ENCODE peak calls at places on chromosome 13, in nine cellular contexts. L is effector CD4-positive, alpha-beta T cell; Q is Calu3; W is fibroblast of lung; U is GOT3; B is activated CD4-positive, CD25-positive, alpha-beta regulatory T cell; H is T1000; F is NCI-H1105; C is tibial nerve. M is an unnamed sample.

GRCh38 chr13:113029487-113030258 is 60.7 kb downstream of the MCF2L start:
- DNase-seq in Q (peak; percentile 44), U (no peak), F (peak; percentile 41), W (no peak), H (no peak), L (peak; percentile 18), B (peak; percentile 17), C (no peak), M (peak; percentile 57)

GRCh38 chr13:30877335-30877734 is 28.7 kb upstream of the MEDAG start:
- DNase-seq in W (peak; percentile 87), Q (no peak), H (no peak), L (no peak), C (no peak), U (no peak), B (no peak), F (no peak), M (no peak)

GRCh38 chr13:19586904-19587634 is 25.7 kb upstream of the TPTE2 start:
- DNase-seq in Q (no peak), C (no peak), L (peak; percentile 57), B (peak; percentile 41), U (no peak), W (peak; percentile 50), H (no peak), F (no peak), M (peak; percentile 67)

GRCh38 chr13:44350775-44351504 is 22.7 kb upstream of the SERP2 start:
- DNase-seq in L (no peak), U (no peak), H (no peak), W (no peak), F (no peak), C (no peak), Q (no peak), B (no peak), M (no peak)

GRCh38 chr13:24161010-24161775 is 673 bp downstream of the SPATA13 start:
- DNase-seq in B (peak; percentile 8), H (no peak), U (no peak), L (peak; percentile 20), C (no peak), F (peak; percentile 26), Q (peak; percentile 38), W (peak; percentile 22), M (peak; percentile 32)

GRCh38 chr13:28657784-28658538 is 969 bp upstream of the POMP start:
- DNase-seq in F (no peak), L (no peak), W (peak; percentile 7), C (no peak), U (no peak), B (no peak), Q (no peak), H (no peak), M (no peak)

GRCh38 chr13:29418026-29418425 is 177.5 kb downstream of the SLC7A1 start:
- DNase-seq in B (no peak), F (no peak), C (no peak), H (no peak), Q (no peak), W (no peak), L (no peak), U (no peak), M (no peak)

GRCh38 chr13:110799246-110800236 is 86.0 kb downstream of the ING1 start:
- DNase-seq in B (no peak), L (no peak), C (peak; percentile 33), F (no peak), U (peak; percentile 13), H (no peak), W (peak; percentile 80), Q (no peak), M (no peak)

GRCh38 chr13:23794267-23795161 is 94.7 kb downstream of the MIPEP start:
- DNase-seq in L (no peak), W (peak; percentile 70), U (no peak), H (no peak), C (no peak), Q (no peak), F (no peak), B (no peak), M (no peak)

GRCh38 chr13:94195715-94196114 is 283.8 kb downstream of the DCT start:
- DNase-seq in F (no peak), U (no peak), B (no peak), H (peak; percentile 44), L (no peak), C (no peak), W (peak; percentile 98), Q (no peak), M (no peak)

GRCh38 chr13:23610966-23611486 is 40.8 kb downstream of the TNFRSF19 start:
- DNase-seq in Q (no peak), B (no peak), W (peak; percentile 69), H (no peak), F (no peak), L (no peak), C (no peak), U (no peak), M (no peak)

GRCh38 chr13:111247552-111247951 is 72.9 kb upstream of the TEX29 start:
- DNase-seq in L (no peak), B (no peak), H (no peak), U (no peak), Q (no peak), F (no peak), W (no peak), C (no peak), M (no peak)

GRCh38 chr13:20492641-20493040 is 33.0 kb downstream of the CRYL1 start:
- DNase-seq in C (no peak), F (no peak), U (no peak), Q (peak; percentile 60), H (no peak), W (peak; percentile 45), B (no peak), L (peak; percentile 23), M (peak; percentile 28)

GRCh38 chr13:97359181-97360057 is 74.5 kb upstream of the RAP2A start:
- DNase-seq in W (peak; percentile 60), Q (peak; percentile 9), B (peak; percentile 1), C (peak; percentile 84), H (no peak), U (no peak), F (peak; percentile 36), L (peak; percentile 38), M (peak; percentile 14)

GRCh38 chr13:98315902-98316301 is 138.8 kb upstream of the RNF113B start:
- DNase-seq in F (no peak), Q (no peak), C (no peak), H (no peak), W (no peak), U (no peak), B (no peak), L (no peak), M (no peak)

GRCh38 chr13:111503905-111504695 is 183.7 kb downstream of the TEX29 start:
- DNase-seq in F (no peak), W (no peak), H (no peak), L (no peak), U (no peak), C (no peak), B (no peak), Q (no peak), M (no peak)

GRCh38 chr13:20475927-20476691 is 49.5 kb downstream of the CRYL1 start:
- DNase-seq in C (no peak), H (no peak), W (peak; percentile 35), B (no peak), Q (no peak), U (no peak), F (no peak), L (peak; percentile 61), M (peak; percentile 42)

GRCh38 chr13:95191821-95192220 is 109.4 kb downstream of the ABCC4 start:
- DNase-seq in L (peak; percentile 25), Q (peak; percentile 67), H (peak; percentile 54), C (peak; percentile 63), U (no peak), F (peak; percentile 5), W (peak; percentile 59), B (peak; percentile 23), M (peak; percentile 50)

GRCh38 chr13:32443111-32443510 is 15.2 kb upstream of the N4BP2L1 start:
- DNase-seq in Q (peak; percentile 17), W (no peak), U (no peak), H (no peak), C (peak; percentile 19), B (no peak), L (peak; percentile 32), F (no peak), M (peak; percentile 26)

GRCh38 chr13:80386001-80386400 is 45.1 kb upstream of the SPRY2 start:
- DNase-seq in W (no peak), C (no peak), F (no peak), U (no peak), L (no peak), H (no peak), B (no peak), Q (no peak), M (no peak)

GRCh38 chr13:50319603-50320296 is 304.5 kb downstream of the KCNRG start:
- DNase-seq in B (no peak), Q (no peak), W (peak; percentile 83), C (no peak), F (no peak), L (no peak), U (no peak), H (no peak), M (no peak)

GRCh38 chr13:112510002-112510780 is 77.8 kb downstream of the TUBGCP3 start:
- DNase-seq in B (no peak), L (no peak), W (peak; percentile 69), Q (no peak), F (peak; percentile 29), U (no peak), H (no peak), C (no peak), M (no peak)

GRCh38 chr13:29515372-29515771 is 80.1 kb downstream of the SLC7A1 start:
- DNase-seq in Q (no peak), H (no peak), U (no peak), W (no peak), F (no peak), C (no peak), B (no peak), L (no peak), M (no peak)

GRCh38 chr13:93963266-93964131 is 516.0 kb downstream of the DCT start:
- DNase-seq in W (peak; percentile 62), C (no peak), L (no peak), B (no peak), Q (no peak), U (no peak), F (peak; percentile 25), H (no peak), M (no peak)

GRCh38 chr13:52053460-52053859 is 29.0 kb downstream of the UTP14C start:
- DNase-seq in L (no peak), W (no peak), U (no peak), F (no peak), H (no peak), B (no peak), Q (no peak), C (no peak), M (no peak)

GRCh38 chr13:113744197-113745000 is 14.6 kb upstream of the TMEM255B start:
- DNase-seq in H (no peak), U (no peak), C (no peak), B (no peak), Q (no peak), L (no peak), W (no peak), F (peak; percentile 87), M (no peak)

GRCh38 chr13:51223284-51224270 is 1.4 kb downstream of the FAM124A start:
- DNase-seq in C (peak; percentile 13), B (no peak), H (no peak), L (no peak), Q (no peak), F (no peak), W (no peak), U (no peak), M (no peak)

GRCh38 chr13:80096383-80096782 is 244.5 kb downstream of the SPRY2 start:
- DNase-seq in L (no peak), W (no peak), B (no peak), Q (no peak), C (no peak), H (no peak), U (no peak), F (no peak), M (no peak)

GRCh38 chr13:50909605-50910482 is at the start of gene RNASEH2B:
- DNase-seq in W (peak; percentile 67), L (peak; percentile 58), U (peak; percentile 27), H (no peak), B (peak; percentile 57), C (peak; percentile 41), Q (peak; percentile 73), F (peak; percentile 67), M (peak; percentile 61)

GRCh38 chr13:108993346-108993745 is 363.9 kb downstream of the MYO16 start:
- DNase-seq in C (no peak), U (no peak), H (no peak), B (no peak), L (no peak), Q (no peak), F (no peak), W (peak; percentile 43), M (no peak)

GRCh38 chr13:37127706-37128241 is 22.3 kb upstream of the CSNK1A1L start:
- DNase-seq in Q (no peak), C (peak; percentile 27), W (peak; percentile 98), L (no peak), H (no peak), B (no peak), F (no peak), U (no peak), M (no peak)

M was measured in activated T-cell treated with anti-CD3 and anti-CD28 coated beads, Interleukin-2, amount 50 U/mL, for 4 hours.